ENCODE peak calls at places on chromosomes 13 and 19, in four cellular contexts. B is MCF 10A, I is NCI-H69, E is choroid plexus epithelial cell. Q is an unnamed sample.

GRCh38 chr13:113551081-113552000 is 33.2 kb upstream of the TFDP1 start:
- DNase-seq in B (no peak), I (no peak), E (no peak), Q (no peak)

GRCh38 chr19:6212403-6213265 is 67.1 kb downstream of the MLLT1 start:
- DNase-seq in B (no peak), I (no peak), E (no peak), Q (no peak)

GRCh38 chr13:106610511-106610910 is 42.6 kb upstream of the ARGLU1 start:
- DNase-seq in B (peak; percentile 20), I (no peak), E (peak; percentile 58), Q (no peak)

GRCh38 chr19:16886305-16886880 is 2.4 kb upstream of the F2RL3 start:
- DNase-seq in B (peak; percentile 91), I (no peak), E (peak; percentile 67), Q (no peak)

GRCh38 chr19:11699931-11700794 is 38.6 kb downstream of the ZNF823 start:
- DNase-seq in B (peak; percentile 45), I (peak; percentile 61), E (peak; percentile 69), Q (no peak)

GRCh38 chr13:51663980-51664957 is 80.0 kb downstream of the WDFY2 start:
- DNase-seq in B (no peak), I (no peak), E (no peak), Q (no peak)

GRCh38 chr13:34148359-34148758 is 330.4 kb downstream of the RFC3 start:
- DNase-seq in B (no peak), I (no peak), E (no peak), Q (no peak)

GRCh38 chr19:46386151-46386550 is 27.2 kb downstream of the CCDC8 start:
- DNase-seq in B (no peak), I (no peak), E (no peak), Q (no peak)

GRCh38 chr19:2574971-2575630 is 99.2 kb downstream of the GADD45B start:
- DNase-seq in B (no peak), I (no peak), E (no peak), Q (no peak)

GRCh38 chr19:13015361-13016231 is 20.3 kb downstream of the NFIX start:
- DNase-seq in B (no peak), I (peak; percentile 20), E (no peak), Q (no peak)

GRCh38 chr19:38657633-38658222 is 10.3 kb downstream of the ACTN4 start:
- DNase-seq in B (peak; percentile 84), I (peak; percentile 69), E (peak; percentile 71), Q (no peak)

GRCh38 chr13:33634526-33635111 is 183.3 kb upstream of the RFC3 start:
- DNase-seq in B (peak; percentile 17), I (no peak), E (peak; percentile 79), Q (no peak)

GRCh38 chr13:42812311-42812710 is 30.9 kb downstream of the FAM216B start:
- DNase-seq in B (no peak), I (no peak), E (peak; percentile 58), Q (no peak)

GRCh38 chr13:48260970-48261369 is 28.0 kb downstream of the ITM2B start:
- DNase-seq in B (no peak), I (no peak), E (no peak), Q (no peak)

GRCh38 chr13:52455677-52456041 is 381 bp downstream of the CKAP2 start:
- DNase-seq in B (peak; percentile 70), I (peak; percentile 79), E (peak; percentile 67), Q (peak; percentile 82)

GRCh38 chr13:43377955-43378354 is 354.6 kb downstream of the DNAJC15 start:
- DNase-seq in B (no peak), I (no peak), E (peak; percentile 6), Q (no peak)

GRCh38 chr13:45336025-45336800 is 4.8 kb downstream of the TPT1 start:
- DNase-seq in B (no peak), I (no peak), E (no peak), Q (no peak)

GRCh38 chr19:3761382-3762129 is at the start of gene APBA3:
- DNase-seq in B (peak; percentile 93), I (peak; percentile 97), E (peak; percentile 92), Q (peak; percentile 85)

GRCh38 chr19:11079999-11080398 is 9.3 kb upstream of the LDLR start:
- DNase-seq in B (no peak), I (no peak), E (no peak), Q (no peak)

GRCh38 chr13:32445461-32445860 is 17.5 kb upstream of the N4BP2L1 start:
- DNase-seq in B (no peak), I (no peak), E (no peak), Q (no peak)

GRCh38 chr19:38739440-38740251 is 4.6 kb downstream of the CAPN12 start:
- DNase-seq in B (no peak), I (no peak), E (no peak), Q (no peak)

GRCh38 chr19:42253245-42254082 is 1.5 kb downstream of the ERF start:
- DNase-seq in B (peak; percentile 63), I (peak; percentile 87), E (peak; percentile 36), Q (peak; percentile 28)

GRCh38 chr19:1133471-1133929 is 29.7 kb downstream of the GPX4 start:
- DNase-seq in B (no peak), I (no peak), E (no peak), Q (no peak)

GRCh38 chr13:28136916-28137315 is 1.4 kb upstream of the PAN3 start:
- DNase-seq in B (no peak), I (no peak), E (no peak), Q (no peak)

GRCh38 chr13:74767031-74767430 is 632.8 kb upstream of the KLF12 start:
- DNase-seq in B (peak; percentile 72), I (no peak), E (peak; percentile 78), Q (no peak)

GRCh38 chr13:87884874-87885273 is 213.7 kb downstream of the SLITRK5 start:
- DNase-seq in B (peak; percentile 18), I (peak; percentile 92), E (peak; percentile 2), Q (no peak)

GRCh38 chr13:45219938-45220375 is 19.1 kb upstream of the KCTD4 start:
- DNase-seq in B (peak; percentile 90), I (peak; percentile 87), E (peak; percentile 58), Q (peak; percentile 67)

GRCh38 chr19:6811906-6812305 is 39.4 kb downstream of the VAV1 start:
- DNase-seq in B (peak; percentile 75), I (no peak), E (peak; percentile 75), Q (no peak)

GRCh38 chr13:99995503-99996176 is 14.1 kb downstream of the ZIC2 start:
- DNase-seq in B (no peak), I (no peak), E (peak; percentile 78), Q (peak; percentile 52)

GRCh38 chr13:46617382-46617781 is 64.4 kb downstream of the LRCH1 start:
- DNase-seq in B (no peak), I (no peak), E (no peak), Q (no peak)

GRCh38 chr13:44763604-44764311 is 187.6 kb upstream of the TSC22D1 start:
- DNase-seq in B (peak; percentile 40), I (no peak), E (peak; percentile 30), Q (no peak)

GRCh38 chr13:114034481-114034891 is 60.6 kb upstream of the C13orf46 start:
- DNase-seq in B (no peak), I (no peak), E (peak; percentile 47), Q (no peak)

GRCh38 chr13:72204291-72204690 is 337.3 kb upstream of the DACH1 start:
- DNase-seq in B (peak; percentile 73), I (peak; percentile 56), E (peak; percentile 53), Q (no peak)

GRCh38 chr13:100560498-100561215 is 27.9 kb downstream of the GGACT start:
- DNase-seq in B (no peak), I (no peak), E (no peak), Q (no peak)

GRCh38 chr13:102333320-102334181 is 68.3 kb downstream of the FGF14 start:
- DNase-seq in B (no peak), I (peak; percentile 97), E (no peak), Q (peak; percentile 21)

GRCh38 chr13:107216046-107216715 is 648.2 kb upstream of the ARGLU1 start:
- DNase-seq in B (peak; percentile 38), I (peak; percentile 28), E (no peak), Q (no peak)

GRCh38 chr19:21902596-21902995 is 66.6 kb upstream of the ZNF43 start:
- DNase-seq in B (no peak), I (no peak), E (no peak), Q (no peak)

GRCh38 chr13:79194272-79194671 is 211.8 kb downstream of the RBM26 start:
- DNase-seq in B (no peak), I (no peak), E (no peak), Q (no peak)

Q was measured in NCI-H1930.